ENCODE peak calls at places on chromosomes 5 and 9, in six cellular contexts. One of them, this sample, is unnamed.

GRCh38 chr5:4879693-4880303 is 260.3 kb upstream of the ADAMTS16 start:
- DNase-seq in cardiac muscle cell: peak
- DNase-seq in cardiac fibroblast: peak
- DNase-seq in epithelial cell of esophagus: peak
- DNase-seq in fibroblast of the aortic adventitia: peak
- DNase-seq in endothelial cell: peak
- DNase-seq in this sample: peak

GRCh38 chr5:171623551-171624097 is 162.0 kb upstream of the SMIM23 start:
- DNase-seq in cardiac muscle cell: no peak
- DNase-seq in cardiac fibroblast: no peak
- DNase-seq in epithelial cell of esophagus: no peak
- DNase-seq in fibroblast of the aortic adventitia: no peak
- DNase-seq in endothelial cell: no peak
- DNase-seq in this sample: peak

GRCh38 chr9:129647635-129648034 is 5.7 kb upstream of the ASB6 start:
- DNase-seq in cardiac muscle cell: no peak
- DNase-seq in cardiac fibroblast: no peak
- DNase-seq in epithelial cell of esophagus: no peak
- DNase-seq in fibroblast of the aortic adventitia: no peak
- DNase-seq in endothelial cell: no peak
- DNase-seq in this sample: no peak

GRCh38 chr5:5025774-5026406 is 114.2 kb upstream of the ADAMTS16 start:
- DNase-seq in cardiac muscle cell: no peak
- DNase-seq in cardiac fibroblast: no peak
- DNase-seq in epithelial cell of esophagus: no peak
- DNase-seq in fibroblast of the aortic adventitia: peak
- DNase-seq in endothelial cell: no peak
- DNase-seq in this sample: no peak

GRCh38 chr9:134366223-134367031 is 40.2 kb downstream of the RXRA start:
- DNase-seq in cardiac muscle cell: peak
- DNase-seq in cardiac fibroblast: peak
- DNase-seq in epithelial cell of esophagus: peak
- DNase-seq in fibroblast of the aortic adventitia: peak
- DNase-seq in endothelial cell: no peak
- DNase-seq in this sample: no peak

GRCh38 chr5:94241288-94241651 is 377.1 kb downstream of the KIAA0825 start:
- DNase-seq in cardiac muscle cell: peak
- DNase-seq in cardiac fibroblast: peak
- DNase-seq in epithelial cell of esophagus: peak
- DNase-seq in fibroblast of the aortic adventitia: no peak
- DNase-seq in endothelial cell: no peak
- DNase-seq in this sample: no peak

GRCh38 chr5:1946776-1947175 is 64.1 kb upstream of the IRX4 start:
- DNase-seq in cardiac muscle cell: no peak
- DNase-seq in cardiac fibroblast: no peak
- DNase-seq in epithelial cell of esophagus: no peak
- DNase-seq in fibroblast of the aortic adventitia: no peak
- DNase-seq in endothelial cell: no peak
- DNase-seq in this sample: no peak

GRCh38 chr9:138022121-138022741 is 144.6 kb downstream of the CACNA1B start:
- DNase-seq in cardiac muscle cell: peak
- DNase-seq in cardiac fibroblast: no peak
- DNase-seq in epithelial cell of esophagus: no peak
- DNase-seq in fibroblast of the aortic adventitia: no peak
- DNase-seq in endothelial cell: peak
- DNase-seq in this sample: peak

GRCh38 chr5:135694906-135695305 is 116.1 kb upstream of the CXCL14 start:
- DNase-seq in cardiac muscle cell: no peak
- DNase-seq in cardiac fibroblast: no peak
- DNase-seq in epithelial cell of esophagus: no peak
- DNase-seq in fibroblast of the aortic adventitia: no peak
- DNase-seq in endothelial cell: no peak
- DNase-seq in this sample: no peak

GRCh38 chr5:167945542-167946384 is 345.7 kb upstream of the WWC1 start:
- DNase-seq in cardiac muscle cell: peak
- DNase-seq in cardiac fibroblast: peak
- DNase-seq in epithelial cell of esophagus: peak
- DNase-seq in fibroblast of the aortic adventitia: peak
- DNase-seq in endothelial cell: no peak
- DNase-seq in this sample: peak

GRCh38 chr5:68171101-68171558 is 44.4 kb upstream of the PIK3R1 start:
- DNase-seq in cardiac muscle cell: peak
- DNase-seq in cardiac fibroblast: peak
- DNase-seq in epithelial cell of esophagus: no peak
- DNase-seq in fibroblast of the aortic adventitia: peak
- DNase-seq in endothelial cell: no peak
- DNase-seq in this sample: no peak

GRCh38 chr5:125267636-125268248 is 521.3 kb upstream of the ZNF608 start:
- DNase-seq in cardiac muscle cell: no peak
- DNase-seq in cardiac fibroblast: no peak
- DNase-seq in epithelial cell of esophagus: peak
- DNase-seq in fibroblast of the aortic adventitia: no peak
- DNase-seq in endothelial cell: no peak
- DNase-seq in this sample: no peak

GRCh38 chr9:101628173-101628572 is 33.4 kb upstream of the PPP3R2 start:
- DNase-seq in cardiac muscle cell: peak
- DNase-seq in cardiac fibroblast: peak
- DNase-seq in epithelial cell of esophagus: peak
- DNase-seq in fibroblast of the aortic adventitia: peak
- DNase-seq in endothelial cell: peak
- DNase-seq in this sample: peak

GRCh38 chr9:93083592-93084470 is 12.2 kb upstream of the CARD19 start:
- DNase-seq in cardiac muscle cell: no peak
- DNase-seq in cardiac fibroblast: no peak
- DNase-seq in epithelial cell of esophagus: no peak
- DNase-seq in fibroblast of the aortic adventitia: no peak
- DNase-seq in endothelial cell: no peak
- DNase-seq in this sample: no peak

GRCh38 chr5:145750194-145750593 is 84.9 kb downstream of the PRELID2 start:
- DNase-seq in cardiac muscle cell: peak
- DNase-seq in cardiac fibroblast: peak
- DNase-seq in epithelial cell of esophagus: no peak
- DNase-seq in fibroblast of the aortic adventitia: peak
- DNase-seq in endothelial cell: no peak
- DNase-seq in this sample: no peak

GRCh38 chr9:15150939-15151338 is 156.1 kb downstream of the TTC39B start:
- DNase-seq in cardiac muscle cell: no peak
- DNase-seq in cardiac fibroblast: peak
- DNase-seq in epithelial cell of esophagus: peak
- DNase-seq in fibroblast of the aortic adventitia: no peak
- DNase-seq in endothelial cell: no peak
- DNase-seq in this sample: no peak

GRCh38 chr5:67268233-67269011 is 71.8 kb upstream of the CD180 start:
- DNase-seq in cardiac muscle cell: peak
- DNase-seq in cardiac fibroblast: peak
- DNase-seq in epithelial cell of esophagus: peak
- DNase-seq in fibroblast of the aortic adventitia: peak
- DNase-seq in endothelial cell: no peak
- DNase-seq in this sample: peak

GRCh38 chr5:153429734-153430133 is 60.7 kb upstream of the GRIA1 start:
- DNase-seq in cardiac muscle cell: no peak
- DNase-seq in cardiac fibroblast: no peak
- DNase-seq in epithelial cell of esophagus: no peak
- DNase-seq in fibroblast of the aortic adventitia: no peak
- DNase-seq in endothelial cell: no peak
- DNase-seq in this sample: no peak

DNA sequence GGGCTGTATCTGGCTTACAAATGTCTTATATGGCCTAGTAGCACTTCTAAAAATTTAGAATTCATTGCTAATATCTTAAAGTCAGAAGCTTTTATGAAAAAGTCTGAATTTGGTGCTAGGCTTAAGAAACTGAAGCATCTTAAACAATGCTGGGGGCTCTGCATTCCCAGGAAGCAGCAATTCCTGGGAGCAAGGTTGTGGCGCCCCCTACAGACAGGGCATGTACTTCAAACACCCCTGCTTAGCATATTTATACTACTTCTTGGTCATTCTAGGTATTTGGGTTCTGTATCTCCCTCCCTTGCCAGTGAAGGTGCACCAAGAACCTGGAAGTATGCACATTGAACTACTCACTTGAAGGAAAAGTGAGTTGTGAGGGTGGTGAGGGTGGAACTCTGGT is 64.6 kb upstream of the GRIA1 start:
- DNase-seq in cardiac muscle cell: no peak
- DNase-seq in cardiac fibroblast: peak
- DNase-seq in epithelial cell of esophagus: peak
- DNase-seq in fibroblast of the aortic adventitia: no peak
- DNase-seq in endothelial cell: peak
- DNase-seq in this sample: no peak
- TF ChIP-seq CTCF in cardiac muscle cell: peak
- TF ChIP-seq CTCF in cardiac fibroblast: peak
- TF ChIP-seq CTCF in epithelial cell of esophagus: peak
- TF ChIP-seq CTCF in fibroblast of the aortic adventitia: no peak
- TF ChIP-seq CTCF in endothelial cell: peak
- TF ChIP-seq CTCF in this sample: peak

GRCh38 chr9:10232352-10232930 is 380.4 kb downstream of the PTPRD start:
- DNase-seq in cardiac muscle cell: peak
- DNase-seq in cardiac fibroblast: peak
- DNase-seq in epithelial cell of esophagus: peak
- DNase-seq in fibroblast of the aortic adventitia: peak
- DNase-seq in endothelial cell: no peak
- DNase-seq in this sample: no peak
- TF ChIP-seq CTCF in cardiac muscle cell: peak
- TF ChIP-seq CTCF in cardiac fibroblast: peak
- TF ChIP-seq CTCF in epithelial cell of esophagus: peak
- TF ChIP-seq CTCF in fibroblast of the aortic adventitia: peak
- TF ChIP-seq CTCF in endothelial cell: no peak
- TF ChIP-seq CTCF in this sample: no peak

GRCh38 chr9:106862115-106862945 is 636 bp upstream of the ZNF462 start:
- DNase-seq in cardiac muscle cell: peak
- DNase-seq in cardiac fibroblast: peak
- DNase-seq in epithelial cell of esophagus: peak
- DNase-seq in fibroblast of the aortic adventitia: peak
- DNase-seq in endothelial cell: peak
- DNase-seq in this sample: peak

GRCh38 chr9:106862946-106863740 is at the start of gene ZNF462:
- DNase-seq in cardiac muscle cell: peak
- DNase-seq in cardiac fibroblast: peak
- DNase-seq in epithelial cell of esophagus: peak
- DNase-seq in fibroblast of the aortic adventitia: peak
- DNase-seq in endothelial cell: peak
- DNase-seq in this sample: peak

GRCh38 chr9:106866243-106866642 is 3.3 kb downstream of the ZNF462 start:
- DNase-seq in cardiac muscle cell: no peak
- DNase-seq in cardiac fibroblast: no peak
- DNase-seq in epithelial cell of esophagus: no peak
- DNase-seq in fibroblast of the aortic adventitia: no peak
- DNase-seq in endothelial cell: no peak
- DNase-seq in this sample: no peak

GRCh38 chr9:106861585-106862114 is 1.3 kb upstream of the ZNF462 start:
- DNase-seq in cardiac muscle cell: no peak
- DNase-seq in cardiac fibroblast: no peak
- DNase-seq in epithelial cell of esophagus: peak
- DNase-seq in fibroblast of the aortic adventitia: peak
- DNase-seq in endothelial cell: peak
- DNase-seq in this sample: no peak

DNA sequence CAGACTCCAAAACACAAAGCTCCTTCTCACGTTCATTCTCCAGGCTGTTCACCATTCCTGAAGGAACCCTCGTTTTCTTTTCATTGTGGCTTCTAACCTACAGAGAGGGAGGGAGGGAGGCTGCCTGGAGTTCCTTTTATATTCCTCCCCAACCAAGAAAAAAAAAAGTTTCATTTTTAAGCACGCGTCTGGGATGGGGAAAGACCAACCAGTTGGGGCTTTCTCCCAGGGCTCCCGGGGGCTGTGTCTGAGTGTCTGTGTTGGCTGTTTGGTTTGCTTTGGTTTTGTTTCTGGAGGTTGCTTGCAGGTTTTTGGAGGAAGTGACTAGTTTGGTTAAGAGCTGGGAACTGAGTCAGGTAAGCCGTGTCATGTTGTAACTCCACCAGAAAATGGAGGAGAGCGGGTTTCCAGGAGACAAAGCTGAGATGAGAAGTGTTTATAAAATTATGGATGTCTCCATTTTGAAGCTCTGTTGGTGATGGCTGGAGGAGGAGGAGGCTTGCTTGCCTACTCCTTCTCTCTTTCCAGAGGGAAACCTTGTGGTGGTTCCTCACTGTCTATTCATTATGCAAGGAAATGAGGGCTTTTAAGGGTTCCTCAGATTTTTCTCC is 1.7 kb downstream of the ZNF462 start:
- DNase-seq in cardiac muscle cell: peak
- DNase-seq in cardiac fibroblast: peak
- DNase-seq in epithelial cell of esophagus: peak
- DNase-seq in fibroblast of the aortic adventitia: peak
- DNase-seq in endothelial cell: no peak
- DNase-seq in this sample: no peak
- TF ChIP-seq CTCF in cardiac muscle cell: no peak
- TF ChIP-seq CTCF in cardiac fibroblast: no peak
- TF ChIP-seq CTCF in epithelial cell of esophagus: no peak
- TF ChIP-seq CTCF in fibroblast of the aortic adventitia: no peak
- TF ChIP-seq CTCF in endothelial cell: no peak
- TF ChIP-seq CTCF in this sample: no peak

DNA sequence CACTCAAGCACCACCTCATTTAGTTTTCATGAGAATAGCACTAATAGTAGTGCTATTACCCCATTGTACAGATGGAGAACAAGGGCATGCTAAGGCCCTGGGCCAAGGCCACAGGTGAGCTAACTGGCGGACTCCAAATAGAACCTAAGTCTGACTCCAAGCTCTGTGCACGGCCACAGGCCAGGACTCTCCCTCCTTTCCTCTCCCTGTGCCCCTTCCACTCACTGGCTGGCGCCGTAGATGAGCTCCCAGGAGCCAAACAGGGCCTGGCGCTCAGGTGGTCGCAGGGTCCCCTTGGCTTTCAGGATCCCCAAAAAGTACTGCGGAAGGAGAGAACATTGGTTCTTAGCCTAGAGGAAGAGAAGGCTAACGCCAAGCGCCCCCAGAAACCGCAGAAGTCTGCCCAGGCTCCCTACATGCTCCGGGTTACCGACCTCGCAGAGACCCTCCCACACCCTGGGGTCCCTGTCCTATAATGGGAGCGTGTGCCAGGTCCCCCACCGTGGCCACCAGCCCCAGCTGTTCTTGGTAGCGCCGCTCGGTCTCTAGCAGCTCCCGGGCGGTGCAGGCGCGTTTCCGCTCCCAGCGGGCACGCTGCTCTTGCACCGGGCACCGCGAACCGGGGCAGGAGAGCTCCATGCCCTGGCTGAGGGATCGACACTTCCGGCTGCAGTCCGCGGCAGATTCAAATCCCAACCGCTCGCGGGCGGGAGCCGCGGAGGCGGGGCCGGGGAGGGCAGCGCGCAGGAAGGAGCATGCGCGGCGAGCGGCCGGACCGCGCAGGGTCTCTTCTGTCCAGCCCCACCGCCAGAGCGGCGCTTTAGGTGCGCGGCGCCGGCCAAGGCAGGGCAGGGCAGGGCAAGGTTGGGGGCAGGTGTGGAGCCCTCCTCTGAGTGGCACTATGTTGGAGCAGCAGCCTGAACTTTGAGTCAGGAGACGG is at the start of gene ARHGEF39:
- DNase-seq in cardiac muscle cell: peak
- DNase-seq in cardiac fibroblast: peak
- DNase-seq in epithelial cell of esophagus: peak
- DNase-seq in fibroblast of the aortic adventitia: peak
- DNase-seq in endothelial cell: peak
- DNase-seq in this sample: peak
- TF ChIP-seq CTCF in cardiac muscle cell: peak
- TF ChIP-seq CTCF in cardiac fibroblast: no peak
- TF ChIP-seq CTCF in epithelial cell of esophagus: no peak
- TF ChIP-seq CTCF in fibroblast of the aortic adventitia: peak
- TF ChIP-seq CTCF in endothelial cell: no peak
- TF ChIP-seq CTCF in this sample: no peak

This sample was measured in nephron progenitor cell.